ENCODE peak calls at places on chromosomes 3 and 15, in four cellular contexts. One of them, this sample, is unnamed.

GRCh38 chr3:104582092-104582491 is 784.6 kb upstream of the ALCAM start:
- DNase-seq in naive thymus-derived CD8-positive, alpha-beta T cell: no peak
- DNase-seq in OCI-LY7: no peak
- DNase-seq in HFF-Myc: no peak
- DNase-seq in this sample: no peak

GRCh38 chr3:43054754-43055153 is 51.1 kb downstream of the POMGNT2 start:
- DNase-seq in naive thymus-derived CD8-positive, alpha-beta T cell: no peak
- DNase-seq in HFF-Myc: no peak
- DNase-seq in OCI-LY7: no peak
- DNase-seq in this sample: no peak

GRCh38 chr3:19216669-19217337 is 68.5 kb downstream of the KCNH8 start:
- DNase-seq in naive thymus-derived CD8-positive, alpha-beta T cell: no peak
- DNase-seq in OCI-LY7: no peak
- DNase-seq in HFF-Myc: no peak
- DNase-seq in this sample: no peak

GRCh38 chr3:42685363-42685881 is at the start of gene KLHL40:
- DNase-seq in HFF-Myc: no peak
- DNase-seq in OCI-LY7: no peak
- DNase-seq in naive thymus-derived CD8-positive, alpha-beta T cell: no peak
- DNase-seq in this sample: no peak

GRCh38 chr15:57245130-57245529 is 131.2 kb upstream of the CGNL1 start:
- DNase-seq in HFF-Myc: no peak
- DNase-seq in naive thymus-derived CD8-positive, alpha-beta T cell: no peak
- DNase-seq in OCI-LY7: no peak
- DNase-seq in this sample: no peak

GRCh38 chr15:62618432-62618831 is 424.1 kb upstream of the TPM1 start:
- DNase-seq in HFF-Myc: peak
- DNase-seq in OCI-LY7: no peak
- DNase-seq in naive thymus-derived CD8-positive, alpha-beta T cell: no peak
- DNase-seq in this sample: no peak

GRCh38 chr3:3998140-3998977 is 199.1 kb downstream of the LRRN1 start:
- DNase-seq in naive thymus-derived CD8-positive, alpha-beta T cell: peak
- DNase-seq in HFF-Myc: no peak
- DNase-seq in OCI-LY7: peak
- DNase-seq in this sample: peak

GRCh38 chr15:75578206-75578947 is 738 bp downstream of the PTPN9 start:
- DNase-seq in HFF-Myc: no peak
- DNase-seq in OCI-LY7: peak
- DNase-seq in naive thymus-derived CD8-positive, alpha-beta T cell: no peak
- DNase-seq in this sample: peak

GRCh38 chr15:66040211-66040892 is 171.1 kb downstream of the RAB11A start:
- DNase-seq in HFF-Myc: no peak
- DNase-seq in naive thymus-derived CD8-positive, alpha-beta T cell: no peak
- DNase-seq in OCI-LY7: no peak
- DNase-seq in this sample: no peak

GRCh38 chr3:197464794-197465193 is 91.0 kb downstream of the BDH1 start:
- DNase-seq in HFF-Myc: no peak
- DNase-seq in OCI-LY7: no peak
- DNase-seq in naive thymus-derived CD8-positive, alpha-beta T cell: no peak
- DNase-seq in this sample: no peak

GRCh38 chr3:156010829-156011228 is 109.5 kb upstream of the KCNAB1 start:
- DNase-seq in naive thymus-derived CD8-positive, alpha-beta T cell: no peak
- DNase-seq in OCI-LY7: no peak
- DNase-seq in HFF-Myc: no peak
- DNase-seq in this sample: no peak

GRCh38 chr15:59656935-59657634 is at the start of gene GTF2A2:
- DNase-seq in HFF-Myc: peak
- DNase-seq in naive thymus-derived CD8-positive, alpha-beta T cell: peak
- DNase-seq in OCI-LY7: peak
- DNase-seq in this sample: peak

GRCh38 chr3:149898771-149899170 is 71.9 kb downstream of the PFN2 start:
- DNase-seq in naive thymus-derived CD8-positive, alpha-beta T cell: no peak
- DNase-seq in OCI-LY7: no peak
- DNase-seq in HFF-Myc: peak
- DNase-seq in this sample: no peak

GRCh38 chr3:83354205-83354604 is 1592.8 kb upstream of the GBE1 start:
- DNase-seq in HFF-Myc: no peak
- DNase-seq in OCI-LY7: no peak
- DNase-seq in naive thymus-derived CD8-positive, alpha-beta T cell: no peak
- DNase-seq in this sample: no peak

GRCh38 chr15:73573572-73573971 is 59.6 kb downstream of the NPTN start:
- DNase-seq in OCI-LY7: no peak
- DNase-seq in HFF-Myc: peak
- DNase-seq in naive thymus-derived CD8-positive, alpha-beta T cell: no peak
- DNase-seq in this sample: no peak

GRCh38 chr15:39580630-39581500 is at the start of gene THBS1:
- DNase-seq in HFF-Myc: peak
- DNase-seq in OCI-LY7: no peak
- DNase-seq in naive thymus-derived CD8-positive, alpha-beta T cell: no peak
- DNase-seq in this sample: peak

GRCh38 chr15:48541659-48542334 is 103.7 kb downstream of the FBN1 start:
- DNase-seq in HFF-Myc: peak
- DNase-seq in OCI-LY7: no peak
- DNase-seq in naive thymus-derived CD8-positive, alpha-beta T cell: no peak
- DNase-seq in this sample: no peak

GRCh38 chr3:23612296-23612891 is 193.4 kb upstream of the UBE2E1 start:
- DNase-seq in OCI-LY7: no peak
- DNase-seq in naive thymus-derived CD8-positive, alpha-beta T cell: no peak
- DNase-seq in HFF-Myc: no peak
- DNase-seq in this sample: no peak

GRCh38 chr3:31785734-31786133 is 195.3 kb downstream of the OSBPL10 start:
- DNase-seq in OCI-LY7: no peak
- DNase-seq in HFF-Myc: no peak
- DNase-seq in naive thymus-derived CD8-positive, alpha-beta T cell: no peak
- DNase-seq in this sample: no peak

GRCh38 chr3:32257641-32258438 is 19.4 kb downstream of the CMTM8 start:
- DNase-seq in naive thymus-derived CD8-positive, alpha-beta T cell: no peak
- DNase-seq in HFF-Myc: no peak
- DNase-seq in OCI-LY7: no peak
- DNase-seq in this sample: no peak

GRCh38 chr15:84582583-84583157 is 18.1 kb upstream of the ZSCAN2 start:
- DNase-seq in HFF-Myc: no peak
- DNase-seq in OCI-LY7: no peak
- DNase-seq in naive thymus-derived CD8-positive, alpha-beta T cell: no peak
- DNase-seq in this sample: no peak

GRCh38 chr3:49535971-49536874 is 18.1 kb upstream of the BSN start:
- DNase-seq in OCI-LY7: no peak
- DNase-seq in HFF-Myc: no peak
- DNase-seq in naive thymus-derived CD8-positive, alpha-beta T cell: no peak
- DNase-seq in this sample: no peak

GRCh38 chr3:9088431-9089353 is 125.4 kb upstream of the RAD18 start:
- DNase-seq in naive thymus-derived CD8-positive, alpha-beta T cell: no peak
- DNase-seq in OCI-LY7: no peak
- DNase-seq in HFF-Myc: no peak
- DNase-seq in this sample: no peak

This sample was measured in neural crest cell.